ENCODE peak calls at places on chromosomes 6 and 20, in eight cellular contexts. One of them, this sample, is unnamed.

GRCh38 chr6:158366363-158366762 is 54.1 kb downstream of the TULP4 start:
- DNase-seq in spleen: no peak
- DNase-seq in GM12878: no peak
- DNase-seq in transverse colon: no peak
- DNase-seq in K562: peak; percentile 69
- DNase-seq in breast epithelium: no peak
- DNase-seq in stomach: no peak
- DNase-seq in endothelial cell of umbilical vein: no peak
- DNase-seq in this sample: no peak

GRCh38 chr20:62770111-62770910 is 26.0 kb upstream of the MRGBP start:
- DNase-seq in breast epithelium: no peak
- DNase-seq in K562: no peak
- DNase-seq in spleen: peak; percentile 68
- DNase-seq in stomach: no peak
- DNase-seq in endothelial cell of umbilical vein: no peak
- DNase-seq in GM12878: no peak
- DNase-seq in transverse colon: no peak
- DNase-seq in this sample: no peak

GRCh38 chr20:58692579-58693225 is at the start of gene NPEPL1:
- DNase-seq in GM12878: no peak
- DNase-seq in transverse colon: peak; percentile 79
- DNase-seq in stomach: peak; percentile 78
- DNase-seq in K562: no peak
- DNase-seq in endothelial cell of umbilical vein: peak; percentile 45
- DNase-seq in breast epithelium: no peak
- DNase-seq in spleen: peak; percentile 95
- DNase-seq in this sample: peak; percentile 98

GRCh38 chr6:40586800-40587201 is 363 bp downstream of the LRFN2 start:
- DNase-seq in K562: no peak
- DNase-seq in stomach: peak; percentile 28
- DNase-seq in endothelial cell of umbilical vein: no peak
- DNase-seq in GM12878: no peak
- DNase-seq in breast epithelium: no peak
- DNase-seq in spleen: no peak
- DNase-seq in transverse colon: no peak
- DNase-seq in this sample: no peak

GRCh38 chr20:10228330-10228729 is 9.7 kb downstream of the SNAP25 start:
- DNase-seq in stomach: peak; percentile 32
- DNase-seq in endothelial cell of umbilical vein: no peak
- DNase-seq in spleen: no peak
- DNase-seq in breast epithelium: no peak
- DNase-seq in transverse colon: no peak
- DNase-seq in GM12878: no peak
- DNase-seq in K562: no peak
- DNase-seq in this sample: no peak

GRCh38 chr20:50546729-50547314 is 36.6 kb downstream of the PTPN1 start:
- DNase-seq in GM12878: no peak
- DNase-seq in stomach: no peak
- DNase-seq in transverse colon: peak; percentile 32
- DNase-seq in breast epithelium: no peak
- DNase-seq in spleen: no peak
- DNase-seq in K562: no peak
- DNase-seq in endothelial cell of umbilical vein: no peak
- DNase-seq in this sample: no peak

GRCh38 chr6:128074561-128074960 is 173.7 kb upstream of the THEMIS start:
- DNase-seq in stomach: no peak
- DNase-seq in K562: no peak
- DNase-seq in breast epithelium: no peak
- DNase-seq in spleen: no peak
- DNase-seq in endothelial cell of umbilical vein: no peak
- DNase-seq in transverse colon: no peak
- DNase-seq in GM12878: no peak
- DNase-seq in this sample: no peak

GRCh38 chr20:44596010-44596409 is 13.6 kb downstream of the PKIG start:
- DNase-seq in K562: no peak
- DNase-seq in endothelial cell of umbilical vein: no peak
- DNase-seq in GM12878: no peak
- DNase-seq in stomach: no peak
- DNase-seq in transverse colon: no peak
- DNase-seq in breast epithelium: no peak
- DNase-seq in spleen: no peak
- DNase-seq in this sample: no peak

GRCh38 chr6:140346461-140346860 is 972.0 kb upstream of the CITED2 start:
- DNase-seq in transverse colon: no peak
- DNase-seq in breast epithelium: no peak
- DNase-seq in K562: no peak
- DNase-seq in spleen: no peak
- DNase-seq in endothelial cell of umbilical vein: peak; percentile 97
- DNase-seq in GM12878: no peak
- DNase-seq in stomach: no peak
- DNase-seq in this sample: no peak

GRCh38 chr6:144401736-144402733 is 116.9 kb downstream of the UTRN start:
- DNase-seq in endothelial cell of umbilical vein: no peak
- DNase-seq in stomach: no peak
- DNase-seq in transverse colon: no peak
- DNase-seq in K562: no peak
- DNase-seq in spleen: no peak
- DNase-seq in breast epithelium: no peak
- DNase-seq in GM12878: no peak
- DNase-seq in this sample: no peak

GRCh38 chr6:151784441-151785214 is 22.9 kb upstream of the ESR1 start:
- DNase-seq in K562: no peak
- DNase-seq in stomach: no peak
- DNase-seq in transverse colon: no peak
- DNase-seq in breast epithelium: no peak
- DNase-seq in endothelial cell of umbilical vein: no peak
- DNase-seq in GM12878: no peak
- DNase-seq in spleen: no peak
- DNase-seq in this sample: no peak

GRCh38 chr6:24522090-24522820 is 27.5 kb downstream of the ALDH5A1 start:
- DNase-seq in endothelial cell of umbilical vein: no peak
- DNase-seq in spleen: no peak
- DNase-seq in transverse colon: no peak
- DNase-seq in K562: peak; percentile 38
- DNase-seq in breast epithelium: no peak
- DNase-seq in stomach: no peak
- DNase-seq in GM12878: peak; percentile 59
- DNase-seq in this sample: peak; percentile 17

GRCh38 chr6:119350202-119351004 is 842 bp upstream of the MAN1A1 start:
- DNase-seq in GM12878: no peak
- DNase-seq in transverse colon: peak; percentile 22
- DNase-seq in K562: peak; percentile 13
- DNase-seq in endothelial cell of umbilical vein: peak; percentile 66
- DNase-seq in stomach: no peak
- DNase-seq in spleen: no peak
- DNase-seq in breast epithelium: no peak
- DNase-seq in this sample: no peak

GRCh38 chr6:47509937-47510336 is 32.3 kb downstream of the CD2AP start:
- DNase-seq in transverse colon: no peak
- DNase-seq in stomach: no peak
- DNase-seq in breast epithelium: no peak
- DNase-seq in GM12878: no peak
- DNase-seq in spleen: no peak
- DNase-seq in K562: no peak
- DNase-seq in endothelial cell of umbilical vein: no peak
- DNase-seq in this sample: no peak

GRCh38 chr20:16404171-16404570 is 169.1 kb downstream of the KIF16B start:
- DNase-seq in K562: no peak
- DNase-seq in endothelial cell of umbilical vein: no peak
- DNase-seq in stomach: no peak
- DNase-seq in transverse colon: no peak
- DNase-seq in spleen: no peak
- DNase-seq in breast epithelium: no peak
- DNase-seq in GM12878: no peak
- DNase-seq in this sample: no peak

GRCh38 chr6:109237082-109237985 is 142.0 kb downstream of the CEP57L1 start:
- DNase-seq in GM12878: no peak
- DNase-seq in K562: peak; percentile 76
- DNase-seq in stomach: no peak
- DNase-seq in spleen: no peak
- DNase-seq in transverse colon: no peak
- DNase-seq in endothelial cell of umbilical vein: peak; percentile 7
- DNase-seq in breast epithelium: no peak
- DNase-seq in this sample: no peak

GRCh38 chr6:158154816-158155215 is 13.2 kb downstream of the SERAC1 start:
- DNase-seq in GM12878: no peak
- DNase-seq in breast epithelium: no peak
- DNase-seq in K562: no peak
- DNase-seq in endothelial cell of umbilical vein: no peak
- DNase-seq in transverse colon: no peak
- DNase-seq in stomach: no peak
- DNase-seq in spleen: no peak
- DNase-seq in this sample: no peak

GRCh38 chr6:5712349-5713215 is 294.1 kb downstream of the NRN1 start:
- DNase-seq in stomach: no peak
- DNase-seq in endothelial cell of umbilical vein: no peak
- DNase-seq in GM12878: no peak
- DNase-seq in K562: no peak
- DNase-seq in transverse colon: peak; percentile 15
- DNase-seq in breast epithelium: no peak
- DNase-seq in spleen: no peak
- DNase-seq in this sample: no peak

GRCh38 chr6:72552938-72553337 is 68.9 kb upstream of the KCNQ5 start:
- DNase-seq in transverse colon: no peak
- DNase-seq in endothelial cell of umbilical vein: no peak
- DNase-seq in GM12878: no peak
- DNase-seq in K562: peak; percentile 30
- DNase-seq in spleen: no peak
- DNase-seq in breast epithelium: no peak
- DNase-seq in stomach: no peak
- DNase-seq in this sample: no peak

GRCh38 chr20:7332169-7332568 is 564.7 kb downstream of the BMP2 start:
- DNase-seq in breast epithelium: no peak
- DNase-seq in spleen: no peak
- DNase-seq in GM12878: no peak
- DNase-seq in stomach: no peak
- DNase-seq in transverse colon: no peak
- DNase-seq in K562: no peak
- DNase-seq in endothelial cell of umbilical vein: no peak
- DNase-seq in this sample: no peak
- TF ChIP-seq POLR2AphosphoS5 in breast epithelium: no peak
- TF ChIP-seq POLR2AphosphoS5 in spleen: no peak
- TF ChIP-seq POLR2AphosphoS5 in GM12878: no peak
- TF ChIP-seq POLR2AphosphoS5 in stomach: no peak
- TF ChIP-seq POLR2AphosphoS5 in transverse colon: no peak
- TF ChIP-seq POLR2AphosphoS5 in K562: no peak
- TF ChIP-seq POLR2AphosphoS5 in endothelial cell of umbilical vein: no peak
- TF ChIP-seq POLR2AphosphoS5 in this sample: no peak

DNA sequence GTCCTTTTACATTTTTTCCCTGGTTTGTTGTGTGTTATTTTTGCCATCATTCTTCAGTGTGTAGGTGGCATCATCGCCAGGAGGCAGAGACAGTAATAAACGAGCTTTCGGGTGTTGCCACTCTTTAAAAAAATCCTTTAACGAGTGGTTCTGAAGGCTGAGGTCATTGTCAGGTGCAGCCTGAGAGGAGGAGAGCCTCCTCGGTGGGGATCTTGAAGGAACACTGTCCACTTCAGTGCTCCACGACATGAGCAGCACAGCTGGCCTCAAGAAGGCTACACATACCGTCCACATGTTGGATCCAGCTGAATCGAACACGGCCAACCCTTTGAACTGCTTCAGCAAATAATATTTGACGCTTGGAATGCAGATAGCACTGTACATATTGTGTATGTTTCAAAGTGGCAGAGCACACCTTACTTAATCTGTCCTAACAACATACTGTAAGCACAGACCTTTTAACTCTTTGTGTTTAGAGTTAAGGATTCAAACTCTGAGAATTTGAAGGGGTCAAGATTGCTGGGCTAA is 48.0 kb upstream of the FOXQ1 start:
- DNase-seq in GM12878: no peak
- DNase-seq in spleen: no peak
- DNase-seq in breast epithelium: no peak
- DNase-seq in K562: no peak
- DNase-seq in transverse colon: no peak
- DNase-seq in endothelial cell of umbilical vein: no peak
- DNase-seq in stomach: no peak
- DNase-seq in this sample: no peak
- TF ChIP-seq POLR2A in GM12878: no peak
- TF ChIP-seq POLR2A in spleen: no peak
- TF ChIP-seq POLR2A in breast epithelium: no peak
- TF ChIP-seq POLR2A in K562: no peak
- TF ChIP-seq POLR2A in transverse colon: no peak
- TF ChIP-seq POLR2A in endothelial cell of umbilical vein: no peak
- TF ChIP-seq POLR2A in stomach: no peak
- TF ChIP-seq POLR2A in this sample: no peak

GRCh38 chr6:137223370-137224131 is 4.4 kb upstream of the IFNGR1 start:
- DNase-seq in endothelial cell of umbilical vein: peak; percentile 92
- DNase-seq in K562: peak; percentile 17
- DNase-seq in breast epithelium: peak; percentile 52
- DNase-seq in spleen: no peak
- DNase-seq in GM12878: no peak
- DNase-seq in stomach: peak; percentile 71
- DNase-seq in transverse colon: no peak
- DNase-seq in this sample: no peak
- TF ChIP-seq POLR2AphosphoS5 in endothelial cell of umbilical vein: peak; percentile 27
- TF ChIP-seq POLR2AphosphoS5 in K562: no peak
- TF ChIP-seq POLR2AphosphoS5 in breast epithelium: no peak
- TF ChIP-seq POLR2AphosphoS5 in spleen: peak; percentile 80
- TF ChIP-seq POLR2AphosphoS5 in GM12878: no peak
- TF ChIP-seq POLR2AphosphoS5 in stomach: peak; percentile 82
- TF ChIP-seq POLR2AphosphoS5 in transverse colon: no peak
- TF ChIP-seq POLR2AphosphoS5 in this sample: no peak

DNA sequence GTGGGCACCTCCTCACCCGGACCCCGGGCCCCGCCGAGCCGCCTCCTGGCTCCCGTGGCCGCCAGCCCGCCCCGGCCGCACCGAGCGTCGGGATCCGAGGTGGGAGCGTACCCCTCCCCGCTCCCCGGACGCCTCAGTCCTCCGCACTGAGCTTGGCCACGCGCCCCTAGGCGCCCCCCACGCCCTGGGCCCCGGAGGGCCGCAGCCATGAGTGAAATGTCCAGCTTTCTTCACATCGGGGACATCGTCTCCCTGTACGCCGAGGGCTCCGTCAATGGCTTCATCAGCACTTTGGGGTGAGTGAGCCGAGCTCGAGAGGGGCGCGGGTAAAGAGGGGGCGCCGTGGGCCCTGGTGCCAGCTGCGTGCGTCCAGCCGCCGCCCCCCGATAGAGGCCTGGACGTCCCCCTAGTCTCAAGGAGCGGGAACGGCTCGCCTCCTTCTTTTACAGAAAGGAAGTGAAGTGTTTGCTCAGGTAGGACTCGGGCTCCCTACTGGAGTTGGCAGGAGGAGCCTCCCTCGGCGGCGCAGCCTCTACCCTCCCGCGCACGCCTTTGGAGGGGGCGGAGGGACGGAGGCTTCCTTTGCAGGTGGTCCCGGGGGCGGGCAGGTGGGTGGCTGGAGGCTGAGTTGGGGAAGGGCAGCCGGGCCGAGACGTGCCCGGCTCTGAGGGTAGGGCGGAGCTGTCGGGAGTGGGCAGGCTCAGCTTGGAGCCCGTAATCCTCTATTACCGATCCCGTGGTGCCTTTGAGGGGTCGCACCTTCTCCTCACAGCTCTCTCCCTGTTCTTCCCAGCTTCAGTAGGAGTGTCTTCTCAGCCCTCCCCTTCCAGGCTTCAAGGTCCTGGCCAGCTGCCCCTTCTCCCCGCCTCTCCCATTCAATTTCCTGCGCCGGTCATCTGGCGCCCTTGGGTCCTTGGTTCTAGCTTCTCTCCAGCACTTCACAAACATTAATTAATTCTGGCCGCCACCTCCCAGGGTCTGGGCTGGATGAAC is 570 bp downstream of the ITPR3 start:
- DNase-seq in K562: peak; percentile 66
- DNase-seq in stomach: peak; percentile 63
- DNase-seq in GM12878: no peak
- DNase-seq in breast epithelium: no peak
- DNase-seq in endothelial cell of umbilical vein: peak; percentile 34
- DNase-seq in spleen: peak; percentile 86
- DNase-seq in transverse colon: peak; percentile 60
- DNase-seq in this sample: peak; percentile 56
- TF ChIP-seq POLR2A in K562: no peak
- TF ChIP-seq POLR2A in stomach: no peak
- TF ChIP-seq POLR2A in GM12878: peak; percentile 72
- TF ChIP-seq POLR2A in breast epithelium: no peak
- TF ChIP-seq POLR2A in endothelial cell of umbilical vein: no peak
- TF ChIP-seq POLR2A in spleen: no peak
- TF ChIP-seq POLR2A in transverse colon: peak; percentile 65
- TF ChIP-seq POLR2A in this sample: no peak

This sample was measured in GM12891.